ENCODE peak calls at places on chromosomes 16 and 17, in four cellular contexts. E, M, C and Y are unnamed samples. For H3K9me3, the result is how much of the 10 kb centered on the place peaks cover.

GRCh38 chr17:68437979-68438877 is 19.1 kb downstream of the WIPI1 start:
- DNase-seq in M (no peak), C (no peak), E (no peak), Y (peak)

GRCh38 chr17:67546578-67547527 is 169.8 kb downstream of the PITPNC1 start:
- DNase-seq in M (no peak), C (no peak), E (no peak), Y (no peak)

GRCh38 chr17:49995055-49995738 is at the start of gene DLX3:
- DNase-seq in M (no peak), E (peak), C (no peak), Y (peak)

GRCh38 chr17:49779730-49780220 is 8.7 kb upstream of the KAT7 start:
- DNase-seq in E (peak), M (no peak), C (no peak), Y (no peak)

GRCh38 chr17:10234033-10234432 is 35.6 kb upstream of the GAS7 start:
- DNase-seq in C (no peak), E (no peak), M (no peak), Y (no peak)

GRCh38 chr16:53789159-53789558 is 85.2 kb downstream of the FTO start:
- DNase-seq in M (no peak), E (no peak), C (no peak), Y (no peak)

GRCh38 chr16:55367796-55368195 is 43.8 kb downstream of the IRX6 start:
- DNase-seq in M (no peak), C (no peak), E (no peak), Y (no peak)

GRCh38 chr16:17972460-17972943 is 364.0 kb downstream of the NPIPA8 start:
- DNase-seq in E (no peak), C (no peak), M (no peak), Y (no peak)

GRCh38 chr16:85208643-85209520 is 96.6 kb upstream of the CIBAR2 start:
- DNase-seq in E (no peak), M (no peak), C (no peak), Y (no peak)

GRCh38 chr17:6427284-6427781 is 7.6 kb downstream of the AIPL1 start:
- DNase-seq in E (no peak), M (no peak), C (peak), Y (no peak)

GRCh38 chr17:67528751-67529436 is 151.8 kb downstream of the PITPNC1 start:
- DNase-seq in M (peak), C (no peak), E (peak), Y (peak)

GRCh38 chr16:54538241-54538640 is 251.7 kb upstream of the IRX3 start:
- DNase-seq in M (no peak), E (no peak), C (no peak), Y (no peak)

GRCh38 chr16:17557480-17557879 is 86.7 kb upstream of the XYLT1 start:
- DNase-seq in E (no peak), M (no peak), C (no peak), Y (no peak)

GRCh38 chr17:5444209-5444608 is 5.3 kb upstream of the C1QBP start:
- DNase-seq in E (no peak), M (no peak), C (no peak), Y (no peak)

GRCh38 chr17:17048106-17048505 is 5.8 kb downstream of the MPRIP start:
- DNase-seq in M (no peak), E (no peak), C (no peak), Y (no peak)

GRCh38 chr17:72349508-72350472 is 229.0 kb downstream of the SOX9 start:
- DNase-seq in C (no peak), E (no peak), M (no peak), Y (no peak)

GRCh38 chr17:76585649-76586593 is at the start of gene ST6GALNAC2:
- DNase-seq in M (peak), C (peak), E (peak), Y (peak)

GRCh38 chr17:81733507-81734404 is 21.7 kb downstream of the SLC25A10 start:
- DNase-seq in M (peak), E (peak), C (peak), Y (peak)

GRCh38 chr17:34713687-34714086 is 134.3 kb downstream of the TMEM132E start:
- DNase-seq in M (no peak), C (no peak), E (no peak), Y (no peak)

GRCh38 chr17:13134106-13134505 is 116.3 kb upstream of the ELAC2 start:
- DNase-seq in E (no peak), C (no peak), M (no peak), Y (peak)

DNA sequence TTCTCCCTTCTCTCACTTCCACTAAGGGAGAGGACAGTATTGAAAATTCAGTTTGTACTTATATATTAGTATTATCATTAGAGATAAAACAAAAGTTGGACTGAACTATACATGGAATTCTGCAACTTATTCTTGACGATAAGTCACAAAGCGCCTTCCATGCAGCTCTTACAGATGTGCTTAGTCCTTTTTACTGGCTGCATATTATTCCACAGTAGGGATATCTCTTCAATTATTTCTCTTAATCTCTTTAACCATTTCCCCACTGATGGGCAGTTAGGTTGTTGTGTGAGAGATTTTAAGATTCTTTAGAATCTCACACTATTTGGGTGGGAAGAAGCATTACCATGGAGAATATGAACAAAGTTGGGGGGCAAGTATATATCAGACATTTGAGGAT is 32.0 kb downstream of the PMFBP1 start:
- DNase-seq in C (no peak), M (no peak), E (no peak), Y (no peak)
- H3K4me3 ChIP-seq in C (no peak), M (no peak), E (no peak), Y (no peak)

DNA sequence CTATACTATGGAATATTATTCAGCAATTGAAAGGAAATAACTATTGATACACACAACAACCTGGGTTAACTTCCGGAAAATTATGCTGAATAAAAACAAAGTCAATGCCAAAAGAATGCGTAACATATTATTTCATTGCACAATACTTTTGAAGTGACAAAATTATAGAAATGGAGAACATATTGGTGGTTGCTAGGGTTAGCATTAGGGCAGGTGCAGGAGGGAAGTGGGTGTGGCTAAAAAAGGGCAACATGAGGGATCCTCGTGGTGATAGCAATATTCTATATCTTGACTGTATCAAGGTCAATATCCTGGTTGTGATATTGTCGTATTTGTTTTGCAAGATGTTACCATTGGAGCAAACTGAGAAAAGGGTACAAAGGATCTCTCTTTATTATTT is 34.8 kb downstream of the PIK3R5 start:
- DNase-seq in E (no peak), M (no peak), C (no peak), Y (no peak)
- H3K9me3 ChIP-seq in E (half or more), M (under half), C (under half), Y (under half)

DNA sequence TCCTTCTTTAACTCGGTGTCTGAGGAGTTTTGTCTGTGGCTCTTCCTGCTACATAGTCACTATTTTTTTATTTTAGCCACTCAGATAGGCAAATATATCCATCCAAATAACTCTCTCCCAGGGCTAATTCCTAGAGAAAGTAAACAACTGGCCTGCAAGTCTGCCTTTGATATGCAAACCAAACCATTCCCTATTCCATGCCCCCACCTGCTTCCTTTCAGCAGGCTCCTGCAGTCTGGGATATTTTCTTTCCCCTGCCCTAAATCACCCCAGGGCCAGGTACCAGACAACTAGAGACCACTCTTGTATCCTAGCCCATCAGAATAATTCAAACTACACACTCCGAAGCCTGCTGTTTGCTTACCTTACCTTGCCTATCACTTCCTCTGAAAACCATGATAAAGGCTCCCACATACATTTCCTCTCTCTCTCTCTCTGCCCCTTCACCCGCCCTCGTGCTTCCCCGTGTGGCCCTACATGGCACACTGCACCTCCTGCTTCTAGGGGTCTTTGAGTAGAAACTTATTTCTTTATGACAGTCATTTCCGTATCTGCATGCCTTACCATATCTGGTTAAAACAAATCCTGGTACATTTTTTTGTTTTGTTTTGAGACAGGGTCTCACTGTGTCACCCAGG is 8.3 kb downstream of the CD300H start:
- DNase-seq in C (no peak), E (no peak), M (no peak), Y (no peak)
- H3K27ac ChIP-seq in C (no peak), E (no peak), M (no peak), Y (no peak)

GRCh38 chr16:30603945-30604315 is 6.3 kb downstream of the ZNF689 start:
- DNase-seq in M (no peak), C (no peak), E (no peak), Y (no peak)

GRCh38 chr16:30606004-30606403 is 4.2 kb downstream of the ZNF689 start:
- DNase-seq in E (no peak), M (no peak), C (no peak), Y (no peak)

GRCh38 chr16:30602595-30603277 is 7.5 kb downstream of the ZNF689 start:
- DNase-seq in C (no peak), E (no peak), M (no peak), Y (no peak)

GRCh38 chr16:30604316-30604947 is 5.8 kb downstream of the ZNF689 start:
- DNase-seq in M (no peak), E (no peak), C (no peak), Y (no peak)

GRCh38 chr16:30605148-30605547 is 5.0 kb downstream of the ZNF689 start:
- DNase-seq in M (no peak), E (no peak), C (no peak), Y (no peak)
- H3K4me3 ChIP-seq in M (no peak), E (no peak), C (no peak), Y (no peak)